ENCODE peak calls at places on chromosomes 6 and 20, in five cellular contexts. N is CD4-positive, alpha-beta memory T cell; L is naive thymus-derived CD4-positive, alpha-beta T cell; S is psoas muscle; A is stomach. T is an unnamed sample. For H3K9me3, the result is how much of the 10 kb centered on the place peaks cover.

GRCh38 chr20:37919389-37920040 is 16.6 kb downstream of the VSTM2L start:
- DNase-seq in N (no peak), L (no peak), S (no peak), A (no peak), T (no peak)

GRCh38 chr6:104109806-104110205 is 749.9 kb downstream of the HACE1 start:
- DNase-seq in N (no peak), L (no peak), S (no peak), A (no peak), T (no peak)

GRCh38 chr20:21240394-21240793 is 62.7 kb upstream of the XRN2 start:
- DNase-seq in N (no peak), L (no peak), S (no peak), A (no peak), T (no peak)

GRCh38 chr20:48839083-48839482 is 11.3 kb upstream of the PREX1 start:
- DNase-seq in N (no peak), L (no peak), S (no peak), A (no peak), T (no peak)

GRCh38 chr20:3987296-3987695 is 28.1 kb downstream of the RNF24 start:
- DNase-seq in N (no peak), L (no peak), S (no peak), A (no peak), T (no peak)

GRCh38 chr6:148747493-148748160 is 797 bp downstream of the UST start:
- DNase-seq in N (peak), L (peak), S (peak), A (peak), T (peak)

GRCh38 chr20:51456511-51457280 is 85.8 kb downstream of the NFATC2 start:
- DNase-seq in N (no peak), L (no peak), S (peak), A (peak), T (no peak)

GRCh38 chr6:109879521-109879920 is 98.6 kb upstream of the GPR6 start:
- DNase-seq in N (no peak), L (no peak), S (no peak), A (no peak), T (no peak)

GRCh38 chr20:36975085-36975829 is 23.7 kb upstream of the SAMHD1 start:
- DNase-seq in N (peak), L (peak), S (no peak), A (no peak), T (peak)

GRCh38 chr20:63568986-63569949 is 4.8 kb downstream of the HELZ2 start:
- DNase-seq in N (no peak), L (no peak), S (no peak), A (no peak), T (no peak)

GRCh38 chr20:47377122-47377722 is 20.7 kb upstream of the ZMYND8 start:
- DNase-seq in N (no peak), L (no peak), S (no peak), A (no peak), T (no peak)

GRCh38 chr6:147508073-147508870 is at the start of gene SAMD5:
- DNase-seq in N (no peak), L (no peak), S (peak), A (peak), T (no peak)

GRCh38 chr20:37350655-37351574 is 5.0 kb downstream of the SRC start:
- DNase-seq in N (no peak), L (no peak), S (no peak), A (no peak), T (no peak)

GRCh38 chr6:7157752-7158616 is 50.2 kb downstream of the RREB1 start:
- DNase-seq in N (no peak), L (no peak), S (no peak), A (no peak), T (no peak)

GRCh38 chr6:145883263-145883662 is 68.7 kb upstream of the FBXO30 start:
- DNase-seq in N (no peak), L (no peak), S (no peak), A (no peak), T (no peak)

GRCh38 chr20:63129376-63129965 is 86.5 kb downstream of the YTHDF1 start:
- DNase-seq in N (no peak), L (no peak), S (no peak), A (no peak), T (no peak)

GRCh38 chr6:42984924-42985475 is 630 bp downstream of the PPP2R5D start:
- DNase-seq in N (peak), L (peak), S (no peak), A (no peak), T (no peak)

GRCh38 chr20:25623225-25623735 is 534 bp downstream of the NANP start:
- DNase-seq in N (peak), L (no peak), S (peak), A (peak), T (peak)

GRCh38 chr6:66496659-66497058 is 789.6 kb upstream of the EYS start:
- DNase-seq in N (no peak), L (no peak), S (no peak), A (no peak), T (no peak)

GRCh38 chr6:51531623-51532022 is 555.8 kb downstream of the PKHD1 start:
- DNase-seq in N (no peak), L (no peak), S (no peak), A (no peak), T (no peak)

GRCh38 chr6:98875375-98875774 is 41.0 kb downstream of the POU3F2 start:
- DNase-seq in N (no peak), L (no peak), S (no peak), A (no peak), T (no peak)

GRCh38 chr20:51121901-51122412 is 99.0 kb upstream of the KCNG1 start:
- DNase-seq in N (no peak), L (no peak), S (no peak), A (no peak), T (no peak)

GRCh38 chr6:1449896-1450295 is 60.5 kb downstream of the FOXF2 start:
- DNase-seq in N (no peak), L (no peak), S (no peak), A (no peak), T (no peak)

GRCh38 chr20:47724398-47724797 is 60.9 kb downstream of the SULF2 start:
- DNase-seq in N (no peak), L (no peak), S (no peak), A (no peak), T (no peak)

GRCh38 chr20:15603978-15604377 is 969.3 kb downstream of the KIF16B start:
- DNase-seq in N (no peak), L (no peak), S (no peak), A (no peak), T (no peak)

GRCh38 chr6:115830895-115831294 is 229.8 kb downstream of the FRK start:
- DNase-seq in N (no peak), L (no peak), S (no peak), A (no peak), T (no peak)

GRCh38 chr6:67640462-67640861 is 994.6 kb upstream of the ADGRB3 start:
- DNase-seq in N (no peak), L (no peak), S (no peak), A (no peak), T (no peak)

GRCh38 chr6:37177083-37177949 is 7.4 kb downstream of the PIM1 start:
- DNase-seq in N (no peak), L (no peak), S (no peak), A (no peak), T (no peak)

GRCh38 chr6:144582939-144583613 is 297.9 kb downstream of the UTRN start:
- DNase-seq in N (peak), L (peak), S (peak), A (peak), T (peak)

GRCh38 chr6:159075506-159076100 is 30.8 kb upstream of the TAGAP start:
- DNase-seq in N (no peak), L (no peak), S (no peak), A (no peak), T (no peak)

GRCh38 chr6:15063253-15063853 is 182.5 kb upstream of the JARID2 start:
- DNase-seq in N (no peak), L (no peak), S (peak), A (no peak), T (no peak)

GRCh38 chr6:99521557-99522286 is 6.5 kb upstream of the USP45 start:
- DNase-seq in N (no peak), L (no peak), S (peak), A (no peak), T (no peak)

GRCh38 chr6:156946370-156946936 is 169.3 kb downstream of the ARID1B start:
- DNase-seq in N (no peak), L (no peak), S (no peak), A (no peak), T (no peak)

GRCh38 chr6:75143186-75143585 is 62.7 kb downstream of the COL12A1 start:
- DNase-seq in N (no peak), L (no peak), S (no peak), A (no peak), T (no peak)

GRCh38 chr6:129507846-129508245 is 202.1 kb downstream of the ARHGAP18 start:
- DNase-seq in N (no peak), L (no peak), S (no peak), A (no peak), T (no peak)

GRCh38 chr6:22332216-22332615 is 35.4 kb upstream of the PRL start:
- DNase-seq in N (no peak), L (no peak), S (no peak), A (no peak), T (no peak)
- H3K9me3 ChIP-seq in N (under half), L (under half), S (under half), A (under half), T (under half)

DNA sequence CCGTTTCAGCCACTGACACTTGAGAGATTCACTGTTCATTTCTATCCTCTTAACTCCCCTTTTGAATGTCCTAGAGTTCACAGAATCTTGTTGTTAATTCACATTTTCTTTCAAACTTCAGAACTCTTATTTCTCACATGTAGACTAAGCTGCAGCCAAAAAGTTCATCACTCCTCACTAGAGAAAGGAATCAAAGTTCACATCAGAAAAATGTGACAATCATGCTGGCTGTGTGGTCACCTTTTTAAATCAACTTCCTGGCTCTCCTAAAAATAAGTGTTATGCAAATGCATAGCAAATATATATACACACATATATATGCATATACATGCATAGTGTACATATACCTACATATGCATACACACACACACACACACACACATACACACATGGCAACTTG is 123.0 kb downstream of the CBLN4 start:
- DNase-seq in N (no peak), L (no peak), S (no peak), A (no peak), T (no peak)
- H3K9me3 ChIP-seq in N (under half), L (under half), S (under half), A (under half), T (under half)

GRCh38 chr6:30861257-30862048 is 22.9 kb upstream of the DDR1 start:
- DNase-seq in N (no peak), L (no peak), S (no peak), A (no peak), T (no peak)
- H3K9me3 ChIP-seq in N (under half), L (under half), S (under half), A (under half), T (under half)

GRCh38 chr20:7540923-7541322 is 399.3 kb downstream of the HAO1 start:
- DNase-seq in N (no peak), L (no peak), S (no peak), A (no peak), T (no peak)
- H3K9me3 ChIP-seq in N (under half), L (under half), S (under half), A (under half), T (under half)

DNA sequence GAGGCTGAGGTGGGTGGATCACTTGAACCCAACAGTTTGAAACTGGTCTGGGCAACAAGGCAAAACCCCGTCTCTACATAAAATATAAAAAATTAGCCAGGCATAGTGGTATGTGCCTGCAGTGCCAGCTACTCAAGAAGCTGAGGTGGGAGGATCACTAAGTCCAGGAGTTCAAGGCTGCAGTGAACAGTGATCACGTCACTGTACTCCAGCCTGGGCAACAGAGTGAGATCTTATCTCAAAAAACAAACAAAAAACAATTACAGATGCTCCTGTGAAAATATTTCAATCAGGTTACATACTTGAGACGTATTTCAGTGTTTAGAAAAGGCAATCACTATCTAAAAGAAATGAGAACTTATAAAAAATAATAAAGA is 33.8 kb downstream of the RANBP9 start:
- DNase-seq in N (no peak), L (no peak), S (no peak), A (no peak), T (no peak)
- H3K9me3 ChIP-seq in N (under half), L (under half), S (under half), A (under half), T (under half)

DNA sequence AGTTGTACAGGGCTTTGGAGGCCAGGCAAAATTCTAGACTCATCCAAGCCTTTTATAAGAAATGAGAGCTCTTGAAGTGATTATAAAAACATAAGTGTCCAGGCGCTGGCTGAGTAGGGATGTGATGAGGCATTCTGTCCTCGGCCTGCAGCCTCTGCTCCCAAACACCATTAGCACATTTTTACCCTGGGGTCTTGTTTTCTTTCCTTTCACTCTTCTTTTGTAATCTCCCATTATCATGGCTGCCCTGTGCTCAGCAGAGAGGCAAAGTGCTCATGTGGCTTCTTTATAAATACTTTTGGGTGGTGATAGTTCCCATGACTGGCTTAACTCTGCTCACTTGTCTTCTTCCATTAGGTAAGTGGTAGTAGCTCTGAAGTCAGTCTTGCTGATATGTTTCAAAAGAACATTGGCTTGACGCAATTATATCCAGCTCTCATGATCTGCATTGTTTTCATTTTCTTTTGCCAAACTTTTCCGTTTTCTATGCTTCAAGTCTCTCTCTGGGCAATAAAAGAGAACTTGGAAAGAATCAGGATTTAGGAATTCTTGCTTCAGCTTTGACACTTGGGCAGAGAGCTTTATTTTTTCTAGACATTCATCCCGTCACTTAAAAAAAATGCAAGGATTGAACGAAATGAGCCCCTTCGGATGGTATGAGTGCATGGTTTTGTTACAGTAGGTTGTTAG is 61.1 kb downstream of the CAP2 start:
- DNase-seq in N (no peak), L (no peak), S (no peak), A (no peak), T (no peak)
- H3K9me3 ChIP-seq in N (under half), L (under half), S (under half), A (under half), T (under half)

DNA sequence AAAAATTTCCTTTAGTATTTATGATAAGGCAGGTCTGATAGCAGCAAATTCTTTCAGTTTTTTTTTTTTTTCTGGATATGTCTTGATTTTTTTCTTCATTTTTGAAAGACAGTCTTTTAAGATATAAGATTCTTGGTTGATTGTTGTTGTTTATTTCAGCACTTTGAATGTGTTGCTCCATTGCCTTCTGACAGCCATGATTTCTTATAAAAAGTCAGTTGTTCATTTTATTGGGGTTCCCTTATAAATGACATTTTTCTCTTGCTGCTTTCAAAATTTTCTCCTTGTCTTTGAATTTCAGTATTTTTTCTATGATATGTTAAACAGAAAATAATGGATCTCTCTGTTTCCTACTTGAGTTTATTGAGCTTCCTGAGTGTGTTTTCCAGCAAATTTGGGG is 152.3 kb downstream of the ISM1 start:
- DNase-seq in N (no peak), L (no peak), S (no peak), A (no peak), T (no peak)
- H3K9me3 ChIP-seq in N (under half), L (under half), S (under half), A (under half), T (under half)

DNA sequence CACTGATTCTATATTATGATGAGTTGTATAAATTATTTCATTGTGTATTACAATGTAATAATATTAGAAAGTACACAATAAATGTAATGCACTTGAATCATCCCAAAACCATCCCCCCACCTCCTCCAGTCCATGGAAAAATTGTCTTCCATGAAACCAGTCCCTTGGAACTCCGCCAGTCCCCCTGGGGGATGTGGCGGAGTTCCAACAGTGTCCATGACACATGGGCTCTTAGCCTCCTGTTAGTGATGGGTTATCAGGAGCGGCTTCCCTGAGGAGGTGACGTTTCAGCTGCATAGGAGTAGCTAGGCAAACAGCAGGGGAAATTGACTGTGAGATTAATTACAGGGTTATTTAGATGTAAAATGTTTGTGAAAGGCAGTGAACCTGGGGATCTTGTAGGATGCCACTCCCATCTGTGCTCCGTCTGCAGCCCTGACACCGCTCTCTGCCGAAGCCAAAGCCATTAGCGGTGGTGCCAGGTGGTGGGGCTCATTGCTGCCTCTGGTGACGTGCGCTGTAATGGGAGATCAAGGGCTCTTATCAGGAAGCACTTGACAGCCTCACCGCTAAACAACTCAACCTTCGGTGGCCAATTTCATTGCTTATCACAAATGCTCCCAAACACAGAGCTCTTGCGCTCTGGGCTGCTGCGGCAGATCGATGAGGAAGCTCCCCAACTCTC is 81.6 kb upstream of the MC3R start:
- DNase-seq in N (no peak), L (no peak), S (no peak), A (no peak), T (no peak)
- H3K9me3 ChIP-seq in N (under half), L (under half), S (under half), A (under half), T (under half)

GRCh38 chr6:3210024-3210610 is 17.3 kb downstream of the TUBB2B start:
- DNase-seq in N (no peak), L (no peak), S (no peak), A (no peak), T (no peak)
- H3K9me3 ChIP-seq in N (under half), L (under half), S (under half), A (under half), T (under half)